ENCODE peak calls at places on chromosomes 16 and 17, in four cellular contexts. I, Y, A and F are unnamed samples.

GRCh38 chr17:82330322-82331239 is 3.0 kb downstream of the SECTM1 start:
- DNase-seq in I (peak; percentile 85), A (peak; percentile 74), Y (peak; percentile 27), F (peak; percentile 78)

GRCh38 chr16:28845173-28846079 is 722 bp downstream of the TUFM start:
- DNase-seq in I (no peak), Y (no peak), A (no peak), F (no peak)

GRCh38 chr16:48373258-48374050 is 11.8 kb downstream of the SIAH1 start:
- DNase-seq in A (no peak), I (no peak), Y (no peak), F (no peak)

GRCh38 chr16:80577485-80578280 is 36.9 kb downstream of the DYNLRB2 start:
- DNase-seq in I (no peak), Y (no peak), A (no peak), F (no peak)

GRCh38 chr17:80981062-80981902 is 10.4 kb upstream of the CHMP6 start:
- DNase-seq in I (no peak), Y (no peak), A (no peak), F (no peak)

GRCh38 chr17:16181581-16181980 is 33.8 kb downstream of the NCOR1 start:
- DNase-seq in I (no peak), Y (no peak), A (no peak), F (no peak)

GRCh38 chr16:57422026-57422944 is 17.7 kb downstream of the CCL17 start:
- DNase-seq in I (peak; percentile 5), Y (peak; percentile 53), A (peak; percentile 83), F (peak; percentile 64)

GRCh38 chr17:19508327-19508867 is 25.3 kb upstream of the SLC47A1 start:
- DNase-seq in A (no peak), Y (no peak), I (peak; percentile 85), F (peak; percentile 56)

GRCh38 chr16:66274335-66275110 is 92.0 kb upstream of the CDH5 start:
- DNase-seq in A (peak; percentile 66), Y (no peak), I (peak; percentile 6), F (no peak)

GRCh38 chr16:90077757-90078593 is 844 bp upstream of the PRDM7 start:
- DNase-seq in A (peak; percentile 78), Y (no peak), I (no peak), F (no peak)

GRCh38 chr17:61340431-61340830 is 59.2 kb upstream of the TBX2 start:
- DNase-seq in A (no peak), I (no peak), Y (no peak), F (no peak)

GRCh38 chr17:37506678-37507077 is 17.0 kb downstream of the DUSP14 start:
- DNase-seq in A (peak; percentile 58), I (no peak), Y (no peak), F (no peak)

GRCh38 chr17:19487009-19487600 is 46.5 kb upstream of the SLC47A1 start:
- DNase-seq in Y (no peak), I (no peak), A (no peak), F (no peak)

GRCh38 chr16:84115919-84116719 is 623 bp downstream of the MBTPS1 start:
- DNase-seq in I (peak; percentile 36), A (peak; percentile 60), Y (no peak), F (no peak)

GRCh38 chr17:45666641-45667040 is 117.5 kb upstream of the CRHR1 start:
- DNase-seq in A (no peak), I (no peak), Y (no peak), F (no peak)

GRCh38 chr16:88783391-88784073 is 1.5 kb downstream of the PIEZO1 start:
- DNase-seq in A (no peak), Y (no peak), I (no peak), F (no peak)

GRCh38 chr16:2043296-2043979 is 4.2 kb downstream of the NTHL1 start:
- DNase-seq in A (no peak), Y (no peak), I (peak; percentile 26), F (no peak)

GRCh38 chr16:24685539-24686432 is 43.7 kb upstream of the TNRC6A start:
- DNase-seq in I (no peak), A (peak; percentile 90), Y (peak; percentile 69), F (peak; percentile 73)

GRCh38 chr16:67240506-67240905 is 6.8 kb downstream of the FHOD1 start:
- DNase-seq in A (no peak), I (no peak), Y (no peak), F (no peak)

GRCh38 chr16:84535851-84536250 is 31.4 kb upstream of the MEAK7 start:
- DNase-seq in Y (no peak), I (no peak), A (no peak), F (no peak)

GRCh38 chr16:48576927-48577326 is 33.1 kb downstream of the N4BP1 start:
- DNase-seq in Y (no peak), I (no peak), A (no peak), F (no peak)

GRCh38 chr16:4049031-4049430 is 67.2 kb downstream of the ADCY9 start:
- DNase-seq in I (no peak), A (no peak), Y (no peak), F (no peak)

GRCh38 chr16:50763211-50763610 is 21.3 kb downstream of the CYLD start:
- DNase-seq in I (no peak), A (no peak), Y (no peak), F (no peak)

GRCh38 chr16:85592700-85593502 is 20.2 kb upstream of the GSE1 start:
- DNase-seq in A (no peak), Y (no peak), I (no peak), F (no peak)

GRCh38 chr16:74521691-74522090 is 85.2 kb downstream of the GLG1 start:
- DNase-seq in I (no peak), Y (peak; percentile 14), A (no peak), F (no peak)

GRCh38 chr16:84741351-84741791 is 41.6 kb downstream of the USP10 start:
- DNase-seq in I (no peak), A (no peak), Y (peak; percentile 56), F (no peak)

GRCh38 chr16:87806246-87806607 is 40.4 kb upstream of the KLHDC4 start:
- DNase-seq in Y (no peak), I (no peak), A (no peak), F (no peak)

GRCh38 chr17:62892870-62893338 is 73.1 kb upstream of the TANC2 start:
- DNase-seq in A (no peak), Y (peak; percentile 32), I (peak; percentile 6), F (no peak)

GRCh38 chr16:53091508-53092211 is 36.9 kb downstream of the CHD9 start:
- DNase-seq in A (peak; percentile 41), Y (peak; percentile 87), I (peak; percentile 87), F (peak; percentile 45)

GRCh38 chr16:17318200-17318599 is 152.6 kb downstream of the XYLT1 start:
- DNase-seq in A (no peak), Y (no peak), I (no peak), F (no peak)